ENCODE peak calls at places on chromosomes 6 and 20, in five cellular contexts. T is AG09319; U is Calu3; W is NCI-H446 treated with DMSO at 0.1 percent for 48 hours; H is effector CD4-positive, alpha-beta T cell. S is an unnamed sample.

GRCh38 chr6:131949909-131950766 is 1.0 kb downstream of the CCN2 start:
- DNase-seq in H (no peak), U (peak; percentile 80), W (peak; percentile 26), T (peak; percentile 83), S (peak; percentile 60)

GRCh38 chr20:16434087-16434664 is 139.1 kb downstream of the KIF16B start:
- DNase-seq in T (no peak), U (peak; percentile 47), W (no peak), H (peak; percentile 3), S (peak; percentile 69)

GRCh38 chr6:35178012-35178411 is 35.7 kb upstream of the SCUBE3 start:
- DNase-seq in H (no peak), U (no peak), W (no peak), T (no peak), S (no peak)

GRCh38 chr6:106913111-106913510 is 61.4 kb downstream of the CD24 start:
- DNase-seq in H (no peak), T (no peak), W (no peak), U (peak; percentile 49), S (no peak)

GRCh38 chr6:116386581-116387299 is 16.0 kb downstream of the DSE start:
- DNase-seq in W (no peak), T (peak; percentile 75), H (no peak), U (no peak), S (no peak)

GRCh38 chr6:81894788-81895221 is 142.3 kb upstream of the TENT5A start:
- DNase-seq in W (peak; percentile 38), H (no peak), U (no peak), T (no peak), S (no peak)

GRCh38 chr20:59925894-59926293 is 7.5 kb downstream of the SYCP2 start:
- DNase-seq in U (peak; percentile 50), W (no peak), H (no peak), T (no peak), S (no peak)

GRCh38 chr6:44176130-44176934 is 17.7 kb downstream of the CAPN11 start:
- DNase-seq in T (no peak), H (no peak), W (no peak), U (no peak), S (no peak)

GRCh38 chr6:40877362-40877761 is 161.7 kb downstream of the UNC5CL start:
- DNase-seq in H (no peak), W (no peak), U (no peak), T (no peak), S (no peak)

GRCh38 chr20:1291191-1291741 is 25.2 kb downstream of the SNPH start:
- DNase-seq in U (no peak), W (no peak), T (no peak), H (no peak), S (no peak)

GRCh38 chr20:17229256-17229655 is 2.4 kb downstream of the PCSK2 start:
- DNase-seq in W (no peak), U (no peak), H (no peak), T (no peak), S (no peak)

GRCh38 chr20:44309763-44310663 is 989 bp downstream of the FITM2 start:
- DNase-seq in H (no peak), U (no peak), W (no peak), T (peak; percentile 14), S (no peak)

GRCh38 chr20:53945478-53945877 is 124.9 kb downstream of the BCAS1 start:
- DNase-seq in W (no peak), U (no peak), T (no peak), H (no peak), S (no peak)

GRCh38 chr6:89239338-89239737 is 22.2 kb upstream of the GABRR1 start:
- DNase-seq in U (peak; percentile 12), T (no peak), W (no peak), H (no peak), S (no peak)

GRCh38 chr6:78910611-78911134 is 43.3 kb downstream of the IRAK1BP1 start:
- DNase-seq in T (no peak), W (no peak), H (no peak), U (peak; percentile 42), S (no peak)

GRCh38 chr20:19259182-19259591 is 46.7 kb downstream of the SLC24A3 start:
- DNase-seq in H (no peak), W (no peak), T (no peak), U (no peak), S (no peak)

GRCh38 chr20:52192296-52193007 is 873 bp upstream of the ZFP64 start:
- DNase-seq in U (peak; percentile 65), W (no peak), T (no peak), H (no peak), S (no peak)

GRCh38 chr6:143510991-143511891 is at the start of gene FUCA2:
- DNase-seq in W (peak; percentile 34), T (peak; percentile 75), H (peak; percentile 48), U (peak; percentile 84), S (peak; percentile 79)

GRCh38 chr6:111987295-111987694 is 66.6 kb upstream of the CCN6 start:
- DNase-seq in H (no peak), W (no peak), T (no peak), U (no peak), S (no peak)

GRCh38 chr6:135675862-135676261 is 175.6 kb upstream of the PDE7B start:
- DNase-seq in H (peak; percentile 19), U (peak; percentile 45), T (no peak), W (no peak), S (no peak)

GRCh38 chr6:70705772-70706171 is 38.1 kb downstream of the SMAP1 start:
- DNase-seq in T (no peak), H (no peak), U (no peak), W (no peak), S (no peak)

GRCh38 chr20:48603116-48603818 is 224.5 kb downstream of the PREX1 start:
- DNase-seq in W (no peak), H (no peak), U (no peak), T (no peak), S (no peak)

GRCh38 chr6:829646-830045 is 136.7 kb upstream of the EXOC2 start:
- DNase-seq in H (no peak), T (no peak), U (no peak), W (no peak), S (no peak)

S was measured in mesothelial cell of epicardium.